ENCODE peak calls at places on chromosomes 11 and 22, in ten cellular contexts. Z is NCI-H1694 treated with DMSO at 0.1 percent for 48 hours; X is IMR-90; T is AG10803; J is iPS DF 6.9; R is NCI-H2081; M is kidney; D is lung microvascular endothelial cell; Q is activated CD8-positive, alpha-beta memory T cell treated with anti-CD3 and anti-CD28 coated beads for 48 hours; A is transverse colon. G is an unnamed sample.

GRCh38 chr11:69863544-69864200 is 44.5 kb upstream of the FGF3 start:
- DNase-seq in J (no peak), Z (no peak), A (no peak), T (no peak), Q (no peak), M (peak; percentile 48), X (no peak), R (no peak), D (no peak), G (no peak)

GRCh38 chr11:68551223-68551622 is 90.7 kb downstream of the PPP6R3 start:
- DNase-seq in A (no peak), Z (no peak), X (no peak), R (no peak), D (no peak), Q (no peak), M (no peak), J (no peak), T (no peak), G (no peak)

GRCh38 chr11:19976281-19976941 is 183.9 kb downstream of the DBX1 start:
- DNase-seq in R (no peak), D (no peak), Z (no peak), T (no peak), A (no peak), M (no peak), X (no peak), Q (no peak), J (no peak), G (no peak)

GRCh38 chr11:30917859-30918478 is 331.8 kb upstream of the MPPED2 start:
- DNase-seq in A (no peak), Q (no peak), D (peak; percentile 39), T (peak; percentile 58), Z (peak; percentile 69), M (no peak), X (peak; percentile 42), R (peak; percentile 67), J (peak; percentile 45), G (peak; percentile 74)

GRCh38 chr11:2567026-2567671 is 122.3 kb downstream of the KCNQ1 start:
- DNase-seq in T (no peak), A (no peak), D (no peak), X (no peak), Z (no peak), J (no peak), R (no peak), Q (no peak), M (peak; percentile 39), G (no peak)

GRCh38 chr11:109121173-109121938 is 300.6 kb upstream of the C11orf87 start:
- DNase-seq in D (no peak), M (no peak), A (no peak), T (no peak), R (no peak), J (no peak), X (no peak), Z (no peak), Q (no peak), G (no peak)

GRCh38 chr22:38735465-38736256 is 20.1 kb downstream of the SUN2 start:
- DNase-seq in D (peak; percentile 17), J (no peak), T (no peak), A (no peak), Z (no peak), M (peak; percentile 77), R (no peak), Q (no peak), X (no peak), G (no peak)

GRCh38 chr11:101126551-101127347 is 2.9 kb downstream of the PGR start:
- DNase-seq in Q (no peak), R (no peak), J (no peak), X (no peak), A (no peak), M (peak; percentile 66), D (peak; percentile 6), T (peak; percentile 6), Z (no peak), G (no peak)

GRCh38 chr11:61743486-61744095 is 8.8 kb upstream of the MYRF start:
- DNase-seq in X (no peak), J (no peak), Q (no peak), A (no peak), T (no peak), M (peak; percentile 72), D (no peak), Z (no peak), R (no peak), G (no peak)

GRCh38 chr11:59938132-59938531 is at the start of gene OOSP1:
- DNase-seq in M (no peak), A (no peak), R (no peak), J (no peak), Z (no peak), T (no peak), Q (no peak), X (no peak), D (no peak), G (no peak)

GRCh38 chr22:47850644-47851151 is 1088.2 kb downstream of the TBC1D22A start:
- DNase-seq in Z (no peak), T (no peak), J (no peak), D (no peak), M (no peak), R (no peak), Q (no peak), A (no peak), X (no peak), G (no peak)

GRCh38 chr11:126561327-126561893 is 205.9 kb downstream of the ST3GAL4 start:
- DNase-seq in T (peak; percentile 58), R (peak; percentile 12), Q (no peak), X (peak; percentile 69), A (no peak), D (peak; percentile 66), J (peak; percentile 43), Z (no peak), M (no peak), G (no peak)

GRCh38 chr11:17989306-17989705 is 23.5 kb downstream of the SERGEF start:
- DNase-seq in Q (no peak), Z (no peak), J (no peak), T (no peak), D (peak; percentile 17), M (no peak), X (no peak), A (no peak), R (peak; percentile 22), G (no peak)

GRCh38 chr11:65016705-65017104 is 2.7 kb downstream of the ARL2 start:
- DNase-seq in T (no peak), X (no peak), Z (no peak), M (no peak), D (no peak), A (no peak), Q (no peak), R (no peak), J (no peak), G (no peak)

GRCh38 chr11:69515271-69516245 is 34.1 kb downstream of the LINC01488 start:
- DNase-seq in X (no peak), Z (no peak), A (no peak), M (no peak), R (no peak), Q (no peak), J (no peak), D (no peak), T (no peak), G (no peak)

GRCh38 chr11:96155627-96156378 is 187.2 kb downstream of the MAML2 start:
- DNase-seq in X (peak; percentile 97), D (peak; percentile 92), M (peak; percentile 95), A (peak; percentile 61), R (peak; percentile 68), T (peak; percentile 97), Z (no peak), J (no peak), Q (peak; percentile 63), G (peak; percentile 44)

GRCh38 chr11:46247664-46248063 is 29.8 kb upstream of the CREB3L1 start:
- DNase-seq in Z (no peak), M (no peak), X (peak; percentile 54), A (peak; percentile 77), D (peak; percentile 63), T (peak; percentile 33), Q (no peak), R (peak; percentile 92), J (peak; percentile 87), G (peak; percentile 29)

GRCh38 chr11:128522943-128523518 is 64.3 kb downstream of the ETS1 start:
- DNase-seq in Q (no peak), M (no peak), R (no peak), T (no peak), X (no peak), A (no peak), D (no peak), J (no peak), Z (no peak), G (no peak)

GRCh38 chr11:71998649-71999310 is at the start of gene IL18BP:
- DNase-seq in Z (no peak), D (peak; percentile 70), J (no peak), A (peak; percentile 39), M (peak; percentile 76), Q (no peak), R (no peak), T (no peak), X (no peak), G (no peak)

GRCh38 chr11:77819921-77820564 is 479 bp downstream of the RSF1 start:
- DNase-seq in D (peak; percentile 46), Q (no peak), X (peak; percentile 27), A (peak; percentile 53), R (peak; percentile 49), T (no peak), Z (no peak), M (peak; percentile 89), J (peak; percentile 29), G (peak; percentile 54)